ENCODE peak calls at places on chromosomes 3 and 15, in nine cellular contexts. R is HL-60, J is spleen, K is sigmoid colon, Z is Panc1, M is stomach, X is esophagus muscularis mucosa, W is transverse colon, Y is H1. G is an unnamed sample.

GRCh38 chr15:40048155-40048792 is 9.3 kb upstream of the SRP14 start:
- DNase-seq in W (peak), Z (no peak), J (peak), M (peak), X (peak), R (no peak), K (peak), Y (no peak), G (no peak)

GRCh38 chr3:34256021-34256420 is 457.6 kb downstream of the PDCD6IP start:
- DNase-seq in X (no peak), K (no peak), Z (no peak), W (no peak), M (no peak), R (no peak), Y (no peak), J (no peak), G (no peak)

GRCh38 chr15:90151989-90152645 is 49.0 kb upstream of the SEMA4B start:
- DNase-seq in X (no peak), K (no peak), Z (no peak), M (peak), Y (no peak), W (no peak), J (no peak), R (no peak), G (peak)

GRCh38 chr3:197520311-197521276 is 35.2 kb downstream of the BDH1 start:
- DNase-seq in X (no peak), M (peak), R (no peak), W (peak), Z (no peak), Y (no peak), J (no peak), K (no peak), G (peak)

GRCh38 chr3:86895202-86895601 is 95.7 kb downstream of the VGLL3 start:
- DNase-seq in J (no peak), M (no peak), Y (no peak), Z (no peak), R (no peak), X (no peak), W (no peak), K (no peak), G (no peak)

GRCh38 chr3:106197532-106198187 is 328.8 kb upstream of the CBLB start:
- DNase-seq in K (no peak), J (no peak), Z (no peak), M (no peak), R (no peak), X (no peak), W (no peak), Y (no peak), G (no peak)

GRCh38 chr3:89306535-89306934 is 199.1 kb downstream of the EPHA3 start:
- DNase-seq in M (no peak), Y (no peak), K (no peak), Z (no peak), X (no peak), J (no peak), R (no peak), W (no peak), G (no peak)

GRCh38 chr3:34146596-34146995 is 348.2 kb downstream of the PDCD6IP start:
- DNase-seq in J (no peak), X (no peak), R (no peak), K (no peak), Y (no peak), M (no peak), Z (no peak), W (no peak), G (no peak)

GRCh38 chr15:51801391-51801835 is 28.0 kb upstream of the TMOD3 start:
- DNase-seq in M (no peak), W (no peak), J (no peak), R (no peak), Z (no peak), K (no peak), Y (no peak), X (no peak), G (peak)

GRCh38 chr3:53703630-53704362 is 142.4 kb downstream of the CHDH start:
- DNase-seq in Y (no peak), K (no peak), Z (no peak), J (no peak), W (no peak), X (peak), R (no peak), M (peak), G (no peak)

GRCh38 chr15:91271565-91272153 is 171.6 kb downstream of the SV2B start:
- DNase-seq in W (peak), K (no peak), Z (peak), X (no peak), J (no peak), R (no peak), Y (no peak), M (peak), G (peak)

GRCh38 chr3:20573175-20573574 is 387.2 kb upstream of the SGO1 start:
- DNase-seq in X (no peak), K (no peak), Y (no peak), Z (no peak), J (no peak), W (no peak), M (no peak), R (no peak), G (no peak)

GRCh38 chr3:97692831-97693230 is 71.7 kb upstream of the ARL6 start:
- DNase-seq in K (no peak), Z (no peak), M (no peak), X (no peak), R (no peak), Y (no peak), W (no peak), J (no peak), G (no peak)

GRCh38 chr3:122572940-122573412 is 4.5 kb upstream of the PARP15 start:
- DNase-seq in J (no peak), R (peak), W (no peak), X (no peak), Z (no peak), Y (peak), K (no peak), M (peak), G (peak)

GRCh38 chr15:65516997-65517865 is at the start of gene DPP8:
- DNase-seq in X (peak), Z (peak), R (peak), K (peak), Y (peak), W (peak), M (peak), J (peak), G (peak)

GRCh38 chr3:71393093-71393492 is 190.4 kb downstream of the FOXP1 start:
- DNase-seq in W (no peak), J (no peak), R (no peak), X (no peak), Y (no peak), M (no peak), K (no peak), Z (no peak), G (no peak)

GRCh38 chr3:16484216-16484615 is 29.3 kb downstream of the RFTN1 start:
- DNase-seq in Y (no peak), J (no peak), R (no peak), Z (no peak), X (no peak), K (peak), M (peak), W (peak), G (no peak)

GRCh38 chr3:195543642-195544536 is 764 bp upstream of the PPP1R2 start:
- DNase-seq in Y (no peak), R (no peak), J (peak), W (peak), K (no peak), Z (no peak), X (peak), M (no peak), G (peak)

GRCh38 chr15:68552773-68553172 is 26.0 kb upstream of the CORO2B start:
- DNase-seq in Y (no peak), Z (no peak), J (peak), K (no peak), X (peak), M (no peak), R (no peak), W (no peak), G (no peak)

GRCh38 chr15:64430000-64430735 is 30.2 kb upstream of the ZNF609 start:
- DNase-seq in W (peak), M (no peak), Z (no peak), J (no peak), R (peak), K (peak), Y (peak), X (no peak), G (peak)

GRCh38 chr15:81294501-81294850 is 29.5 kb downstream of the STARD5 start:
- DNase-seq in W (peak), J (peak), Z (no peak), R (no peak), Y (no peak), M (no peak), X (no peak), K (no peak), G (peak)

GRCh38 chr3:178966299-178967183 is 105.1 kb downstream of the ZMAT3 start:
- DNase-seq in M (no peak), X (no peak), J (no peak), Z (peak), W (no peak), Y (no peak), R (no peak), K (no peak), G (peak)

GRCh38 chr15:28948036-28948435 is 62.3 kb downstream of the APBA2 start:
- DNase-seq in J (peak), Y (no peak), M (no peak), Z (no peak), R (no peak), K (peak), W (no peak), X (peak), G (no peak)

GRCh38 chr15:52151353-52151752 is 38.8 kb upstream of the BCL2L10 start:
- DNase-seq in K (no peak), W (no peak), Y (no peak), X (no peak), Z (no peak), R (no peak), J (no peak), M (no peak), G (no peak)

GRCh38 chr3:39962566-39962965 is 153.2 kb downstream of the MYRIP start:
- DNase-seq in X (no peak), Z (no peak), Y (no peak), W (no peak), K (no peak), J (no peak), M (no peak), R (no peak), G (no peak)

GRCh38 chr3:127987309-127987995 is 64.8 kb upstream of the SEC61A1 start:
- DNase-seq in K (no peak), Z (no peak), R (no peak), X (peak), W (no peak), J (no peak), M (no peak), Y (no peak), G (no peak)

GRCh38 chr3:8421267-8421666 is 80.4 kb upstream of the LMCD1 start:
- DNase-seq in X (no peak), W (no peak), Y (no peak), K (no peak), J (no peak), M (no peak), Z (no peak), R (no peak), G (peak)

GRCh38 chr15:83380026-83380425 is 67.1 kb upstream of the SH3GL3 start:
- DNase-seq in Z (no peak), M (no peak), X (no peak), J (no peak), Y (no peak), R (no peak), W (no peak), K (no peak), G (no peak)

GRCh38 chr3:170307998-170308398 is 49.5 kb upstream of the SKIL start:
- DNase-seq in Z (no peak), R (no peak), Y (no peak), M (peak), K (no peak), W (no peak), X (no peak), J (no peak), G (peak)

GRCh38 chr3:189519458-189519857 is 111.7 kb upstream of the TP63 start:
- DNase-seq in X (no peak), Z (no peak), R (no peak), Y (no peak), M (no peak), W (no peak), J (no peak), K (no peak), G (no peak)

GRCh38 chr15:81221449-81221848 is 24.8 kb downstream of the IL16 start:
- DNase-seq in W (no peak), R (no peak), J (no peak), M (no peak), Z (no peak), X (no peak), Y (no peak), K (peak), G (no peak)

GRCh38 chr3:17023006-17023664 is 138.4 kb downstream of the PLCL2 start:
- DNase-seq in Y (no peak), K (no peak), Z (no peak), R (no peak), J (no peak), M (no peak), W (no peak), X (no peak), G (no peak)

GRCh38 chr15:84840741-84841429 is 23.7 kb downstream of the ALPK3 start:
- DNase-seq in X (no peak), W (peak), J (no peak), K (peak), M (peak), Z (peak), R (peak), Y (no peak), G (no peak)

GRCh38 chr3:55489804-55490132 is 2.7 kb upstream of the WNT5A start:
- DNase-seq in J (no peak), R (no peak), W (peak), Z (no peak), Y (no peak), M (no peak), X (no peak), K (no peak), G (peak)

GRCh38 chr3:161096771-161097367 is 8.3 kb downstream of the B3GALNT1 start:
- DNase-seq in W (no peak), J (no peak), X (no peak), K (no peak), R (no peak), Y (peak), Z (no peak), M (peak), G (peak)

GRCh38 chr3:12648384-12648959 is 15.4 kb downstream of the RAF1 start:
- DNase-seq in R (no peak), J (no peak), X (no peak), W (peak), Z (no peak), Y (no peak), K (no peak), M (no peak), G (no peak)

DNA sequence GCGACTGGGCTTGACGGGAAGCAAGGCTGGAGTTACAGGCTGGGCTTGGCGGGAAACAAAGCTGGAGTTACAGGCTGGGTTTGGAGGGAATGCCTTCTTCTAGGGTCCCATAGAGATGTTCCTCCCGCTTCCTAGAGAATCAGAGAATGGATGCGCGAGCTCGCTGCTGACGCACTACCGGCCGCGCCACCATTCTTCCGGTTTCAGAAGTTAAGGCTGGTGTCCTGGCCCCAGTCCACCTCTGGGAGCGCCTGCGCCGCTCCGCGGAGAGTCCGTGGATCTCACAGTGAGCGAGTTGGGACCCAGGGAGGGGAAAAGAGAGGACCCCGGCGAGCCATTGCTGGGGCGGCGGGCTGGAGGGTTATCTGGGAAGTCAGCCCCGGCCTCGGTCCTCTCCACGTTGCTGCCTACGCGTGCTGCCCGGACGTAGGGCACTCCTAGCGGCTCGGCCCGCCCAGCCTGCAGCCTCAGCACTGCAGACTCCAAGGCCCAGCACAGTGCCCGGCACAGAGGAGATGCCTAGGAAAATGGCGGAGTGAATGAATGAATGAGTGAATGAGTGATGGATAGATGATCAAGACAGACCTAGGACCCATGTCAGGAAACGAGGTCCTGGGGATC is at the start of gene ZNF502:
- DNase-seq in M (peak), W (peak), Z (no peak), J (peak), R (peak), K (peak), Y (no peak), X (peak), G (peak)
- TF ChIP-seq POLR2AphosphoS5 in M (peak), W (peak), Z (no peak), J (peak), R (peak), K (peak), Y (no peak), X (peak), G (peak)

GRCh38 chr15:31459011-31459748 is 132.5 kb downstream of the KLF13 start:
- DNase-seq in Y (no peak), Z (no peak), R (no peak), J (no peak), W (peak), M (peak), K (no peak), X (no peak), G (no peak)
- H3K4me3 ChIP-seq in Y (no peak), Z (no peak), R (no peak), J (no peak), W (no peak), M (no peak), K (no peak), X (no peak), G (no peak)

GRCh38 chr3:132220986-132221385 is 96.2 kb upstream of the ACP3 start:
- DNase-seq in J (no peak), X (peak), R (no peak), Y (no peak), K (no peak), M (no peak), W (no peak), Z (no peak), G (no peak)

GRCh38 chr3:132218817-132219390 is 98.3 kb upstream of the ACP3 start:
- DNase-seq in M (no peak), W (no peak), X (no peak), Z (no peak), Y (no peak), J (no peak), R (no peak), K (no peak), G (no peak)

GRCh38 chr3:132225664-132226063 is 91.5 kb upstream of the ACP3 start:
- DNase-seq in J (no peak), R (no peak), Y (no peak), Z (no peak), K (no peak), X (no peak), W (no peak), M (no peak), G (no peak)

GRCh38 chr3:132228923-132229322 is 88.3 kb upstream of the ACP3 start:
- DNase-seq in Y (no peak), R (no peak), M (no peak), K (no peak), J (no peak), Z (no peak), X (no peak), W (no peak), G (no peak)

DNA sequence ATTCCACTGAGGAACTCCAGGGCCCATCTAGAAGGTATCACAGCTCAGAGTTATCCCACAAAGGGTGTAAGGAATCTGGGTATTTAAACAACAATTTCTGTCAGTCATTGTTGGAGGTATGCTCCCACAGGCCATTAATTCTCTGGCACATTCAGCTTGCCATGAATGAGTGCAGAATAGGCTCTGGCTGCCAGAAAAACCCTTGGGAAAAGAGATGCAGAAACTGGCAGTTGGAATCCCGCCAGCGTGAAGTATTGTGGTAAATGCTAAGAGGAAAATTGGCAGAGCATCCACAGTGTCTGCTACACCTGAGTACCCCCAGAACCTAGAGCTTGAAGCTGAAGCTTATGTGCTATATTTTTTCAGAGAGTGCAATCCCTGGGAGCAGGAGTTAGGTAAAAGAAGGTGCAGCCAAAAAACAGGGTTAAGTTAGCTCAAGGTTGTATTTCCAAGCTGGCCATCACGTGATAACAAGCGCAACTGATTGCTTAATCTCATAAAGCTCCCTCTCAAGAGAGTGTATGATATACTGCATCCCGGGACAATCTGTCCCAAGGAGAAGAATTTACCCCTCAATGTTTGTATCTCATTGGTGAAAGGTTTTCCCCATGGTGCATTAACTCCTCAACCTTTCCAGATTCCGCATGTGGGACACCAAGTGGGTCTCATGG is 94.2 kb upstream of the ACP3 start:
- DNase-seq in J (no peak), Y (no peak), M (no peak), K (no peak), X (peak), W (no peak), Z (no peak), R (no peak), G (no peak)
- TF ChIP-seq POLR2AphosphoS5 in J (no peak), Y (no peak), M (no peak), K (no peak), X (no peak), W (no peak), Z (no peak), R (no peak), G (no peak)

GRCh38 chr15:62165793-62166380 is 802 bp upstream of the C2CD4B start:
- DNase-seq in X (no peak), W (no peak), M (no peak), Y (no peak), K (no peak), J (no peak), Z (no peak), R (no peak), G (peak)
- H3K4me3 ChIP-seq in X (peak), W (no peak), M (peak), Y (no peak), K (no peak), J (no peak), Z (no peak), R (no peak), G (peak)

DNA sequence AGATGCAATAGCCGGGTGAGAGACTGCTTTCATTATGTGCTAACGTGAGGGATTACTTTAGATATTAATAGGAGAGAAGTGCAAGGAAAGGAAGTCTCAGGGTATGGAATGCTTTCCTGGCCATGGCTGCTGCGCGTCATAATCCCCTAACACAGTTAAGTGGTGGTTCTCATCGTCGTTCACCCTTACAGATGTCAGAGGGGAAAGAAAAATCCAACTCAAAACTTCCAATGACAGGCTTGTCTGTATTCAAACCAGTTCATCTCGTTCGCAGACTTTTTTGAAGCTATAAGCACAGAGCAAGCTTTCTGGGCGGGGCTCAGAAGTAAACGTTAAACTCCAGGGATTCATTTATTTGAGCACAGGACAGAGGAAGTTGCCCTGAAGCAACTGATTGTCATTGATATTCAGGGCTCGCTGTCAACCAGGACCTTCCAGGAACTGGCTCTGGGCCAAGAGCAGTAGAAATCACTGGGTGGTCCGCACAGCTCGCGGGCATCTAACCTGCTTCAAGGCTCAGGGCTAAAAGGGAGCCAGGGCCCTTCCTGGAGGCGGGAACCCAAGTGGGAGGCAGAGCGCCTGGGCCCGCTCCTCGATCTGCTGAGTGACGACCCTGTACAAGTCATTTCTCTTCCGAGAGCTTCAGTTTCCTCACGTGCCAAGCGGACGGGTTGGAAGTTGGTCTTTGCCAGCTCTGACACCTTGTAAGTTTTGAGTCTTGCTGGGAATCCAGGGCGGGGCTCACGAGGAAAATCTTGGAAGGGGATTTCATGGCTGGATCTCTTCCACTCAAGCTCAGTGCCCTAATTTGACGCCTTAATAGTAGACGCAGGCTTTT is 1.1 kb upstream of the LPP start:
- DNase-seq in X (no peak), M (peak), R (peak), K (peak), W (peak), Z (no peak), Y (peak), J (peak), G (peak)
- TF ChIP-seq POLR2AphosphoS5 in X (peak), M (peak), R (no peak), K (no peak), W (peak), Z (no peak), Y (peak), J (no peak), G (no peak)

G was measured in GM23338.